ENCODE peak calls at places on chromosomes 7 and 10, in four cellular contexts. I, N, Y and O are unnamed samples. For H3K4me1, the result is how much of the 10 kb centered on the place peaks cover.

GRCh38 chr7:105346593-105347322 is 42.0 kb downstream of the SRPK2 start:
- DNase-seq in I (peak), N (no peak), Y (no peak), O (no peak)

GRCh38 chr10:3960496-3960895 is 175.5 kb upstream of the KLF6 start:
- DNase-seq in I (no peak), N (no peak), Y (peak), O (no peak)

GRCh38 chr10:7085147-7085912 is 325.5 kb downstream of the SFMBT2 start:
- DNase-seq in I (no peak), N (no peak), Y (no peak), O (no peak)

GRCh38 chr7:88226201-88226600 is 6.4 kb upstream of the SRI start:
- DNase-seq in I (no peak), N (no peak), Y (no peak), O (no peak)

GRCh38 chr7:93719546-93719945 is 145.0 kb upstream of the CALCR start:
- DNase-seq in I (no peak), N (no peak), Y (peak), O (no peak)

GRCh38 chr10:86218842-86219241 is 147.8 kb downstream of the GRID1 start:
- DNase-seq in I (no peak), N (no peak), Y (no peak), O (no peak)

GRCh38 chr7:83475403-83475802 is 173.5 kb downstream of the SEMA3E start:
- DNase-seq in I (no peak), N (no peak), Y (peak), O (no peak)

GRCh38 chr10:43963793-43964425 is 315.2 kb upstream of the ZNF32 start:
- DNase-seq in I (no peak), N (no peak), Y (no peak), O (peak)

GRCh38 chr7:40758590-40758989 is 623.8 kb downstream of the SUGCT start:
- DNase-seq in I (no peak), N (no peak), Y (no peak), O (no peak)

GRCh38 chr10:49360271-49361177 is 35.4 kb downstream of the DRGX start:
- DNase-seq in I (peak), N (no peak), Y (peak), O (no peak)

GRCh38 chr7:125059861-125060456 is 130.3 kb upstream of the POT1 start:
- DNase-seq in I (no peak), N (no peak), Y (no peak), O (no peak)

GRCh38 chr7:66198461-66198860 is 6.7 kb upstream of the TPST1 start:
- DNase-seq in I (no peak), N (no peak), Y (no peak), O (no peak)

GRCh38 chr10:44983895-44984278 is 5.3 kb upstream of the DEPP1 start:
- DNase-seq in I (peak), N (no peak), Y (no peak), O (peak)
- H3K4me1 ChIP-seq in I (under half), N (under half), Y (under half), O (half or more)

DNA sequence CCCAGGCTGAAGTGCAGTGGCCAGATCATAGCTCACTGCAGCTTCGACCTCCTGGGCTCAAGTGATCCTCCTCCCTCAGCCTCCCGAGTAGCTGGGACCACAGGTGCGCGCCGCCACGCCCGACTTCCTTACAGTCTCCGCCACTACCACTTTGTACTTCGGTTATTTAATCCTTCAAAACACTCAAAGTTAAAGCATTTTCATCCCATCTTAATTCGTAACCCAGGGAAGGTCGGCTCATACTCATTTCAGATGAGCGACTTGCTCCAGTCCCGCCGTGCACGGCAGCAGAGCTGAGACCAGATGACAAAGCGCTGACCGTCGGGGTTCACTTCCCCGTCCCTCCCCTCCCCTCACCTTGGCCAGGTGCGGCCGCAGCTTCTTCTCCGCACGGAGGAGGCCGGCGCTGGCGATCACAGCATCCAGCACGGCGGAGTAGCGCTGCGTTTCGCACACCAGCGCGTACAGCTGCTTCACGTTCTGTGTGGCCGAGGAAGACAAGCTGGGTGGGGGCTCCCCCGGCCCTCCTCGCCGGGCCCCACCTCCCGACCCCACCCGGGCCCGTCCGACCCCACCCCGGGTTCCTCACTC is 457 bp downstream of the NSUN5 start:
- DNase-seq in I (no peak), N (peak), Y (peak), O (peak)
- H3K27ac ChIP-seq in I (no peak), N (no peak), Y (no peak), O (peak)

DNA sequence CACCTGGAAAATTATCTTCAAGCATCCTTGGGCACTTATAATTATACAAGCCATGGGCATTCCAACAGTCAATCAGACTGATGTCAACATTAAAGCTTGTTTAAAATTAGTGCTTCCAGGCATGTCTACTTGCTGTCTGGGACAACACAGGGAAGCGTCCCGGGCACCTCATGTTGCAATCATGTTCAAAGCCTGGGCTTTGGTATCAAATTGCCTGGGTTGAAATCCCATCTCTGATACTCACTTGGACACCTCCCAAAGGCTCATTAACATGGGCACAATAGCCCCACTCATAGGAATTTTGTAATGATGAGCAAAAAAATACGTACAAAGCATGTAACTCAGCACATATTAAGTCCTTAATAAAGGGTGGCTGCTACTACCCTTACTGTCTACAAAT is 14.4 kb downstream of the AIFM2 start:
- DNase-seq in I (no peak), N (no peak), Y (no peak), O (no peak)
- H3K4me1 ChIP-seq in I (under half), N (under half), Y (under half), O (under half)

DNA sequence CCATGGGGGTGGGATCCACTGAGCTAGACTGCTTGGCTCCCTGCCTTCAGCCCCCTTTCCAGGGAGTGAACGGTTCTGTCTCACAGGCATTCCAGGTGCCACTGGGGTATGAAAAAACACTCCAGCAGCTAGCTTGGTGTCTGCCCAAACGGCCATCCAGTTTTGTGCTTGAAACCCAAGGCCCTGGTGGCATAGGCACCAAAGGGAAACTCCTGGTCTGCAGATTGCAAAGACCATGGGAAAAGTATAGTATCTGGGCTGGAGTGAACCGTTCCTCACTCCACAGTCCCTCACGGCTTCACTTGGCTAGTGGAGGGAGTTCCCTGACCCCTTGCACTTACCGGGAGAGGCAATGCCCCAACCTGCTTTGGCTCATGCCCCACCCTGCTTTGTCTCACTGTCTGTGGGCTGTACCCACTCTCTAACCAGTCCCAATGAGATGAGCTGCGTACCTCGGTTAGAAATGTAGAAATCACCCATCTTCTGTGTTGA is 62.7 kb downstream of the PPP1R9A start:
- DNase-seq in I (peak), N (no peak), Y (no peak), O (no peak)
- H3K27ac ChIP-seq in I (peak), N (no peak), Y (no peak), O (no peak)

GRCh38 chr7:30430777-30431176 is 47.8 kb downstream of the NOD1 start:
- DNase-seq in I (peak), N (no peak), Y (no peak), O (no peak)
- H3K4me1 ChIP-seq in I (half or more), N (under half), Y (under half), O (under half)

GRCh38 chr7:116284390-116284789 is 74.1 kb downstream of the TES start:
- DNase-seq in I (no peak), N (no peak), Y (no peak), O (no peak)
- H3K27ac ChIP-seq in I (peak), N (peak), Y (no peak), O (peak)

GRCh38 chr7:149872419-149873073 is 1.2 kb upstream of the ATP6V0E2 start:
- DNase-seq in I (peak), N (peak), Y (peak), O (peak)

GRCh38 chr7:149871576-149871975 is 2.2 kb upstream of the ATP6V0E2 start:
- DNase-seq in I (no peak), N (no peak), Y (no peak), O (no peak)

GRCh38 chr7:149874644-149875028 is 867 bp downstream of the ATP6V0E2 start:
- DNase-seq in I (peak), N (no peak), Y (no peak), O (no peak)

GRCh38 chr7:149873968-149874643 is at the start of gene ATP6V0E2:
- DNase-seq in I (no peak), N (no peak), Y (no peak), O (no peak)

DNA sequence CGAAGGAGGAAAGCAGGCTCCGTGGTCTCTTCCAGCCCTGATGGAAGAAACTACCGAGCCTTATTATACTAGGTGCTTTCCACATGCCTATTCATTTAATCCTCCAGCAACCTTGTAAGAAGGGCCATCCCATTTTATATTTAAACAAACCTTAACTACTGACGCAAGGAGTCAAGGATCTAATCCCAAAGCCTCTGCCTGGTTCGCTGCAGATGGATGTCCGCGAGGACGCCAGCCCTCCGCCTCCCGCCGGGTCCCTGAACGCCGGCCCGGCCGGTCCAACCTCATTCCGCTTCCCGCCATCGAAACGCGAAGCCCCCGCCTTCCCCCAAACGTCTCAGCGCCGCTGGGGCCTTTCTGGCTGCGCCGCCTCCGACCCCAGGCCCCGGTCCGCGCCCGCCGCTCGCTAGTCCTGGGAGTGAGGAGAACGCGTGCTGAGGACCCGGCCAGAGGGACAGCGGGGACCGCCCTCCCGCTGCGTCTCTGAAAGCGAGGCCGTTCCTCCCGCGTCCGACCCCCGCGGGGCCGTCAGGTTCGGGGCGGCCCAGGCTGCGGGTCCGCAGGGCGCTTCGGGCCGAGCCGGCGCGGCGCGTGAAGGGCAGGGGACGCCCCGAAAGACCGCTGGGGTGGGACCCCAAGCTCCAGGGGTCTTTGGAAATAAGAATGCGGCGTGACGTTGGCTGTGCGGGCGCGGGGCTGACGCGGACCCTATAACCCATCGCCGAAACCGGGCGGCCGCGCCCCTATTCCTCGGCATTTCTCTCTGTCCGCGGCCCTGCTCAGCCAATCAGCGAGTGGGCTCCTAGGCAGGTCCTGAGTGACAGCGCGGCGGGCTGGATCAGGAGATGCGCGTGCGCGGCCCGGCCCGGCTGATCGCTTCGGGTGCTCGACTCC is 448 bp upstream of the ATP6V0E2 start:
- DNase-seq in I (peak), N (peak), Y (peak), O (peak)
- H3K4me1 ChIP-seq in I (under half), N (under half), Y (under half), O (under half)